ENCODE peak calls at places on chromosomes 13 and 19, in six cellular contexts. One of them, this sample, is unnamed.

GRCh38 chr13:35785563-35786327 is 309.3 kb upstream of the MAB21L1 start:
- DNase-seq in uterus: no peak
- DNase-seq in upper lobe of left lung: no peak
- DNase-seq in NB4: no peak
- DNase-seq in IMR-90: no peak
- DNase-seq in H54: no peak
- DNase-seq in this sample: no peak

GRCh38 chr13:45865414-45865813 is 13.9 kb upstream of the SIAH3 start:
- DNase-seq in H54: no peak
- DNase-seq in upper lobe of left lung: no peak
- DNase-seq in IMR-90: no peak
- DNase-seq in uterus: no peak
- DNase-seq in NB4: no peak
- DNase-seq in this sample: no peak

GRCh38 chr19:39970424-39970673 is 616 bp upstream of the PSMC4 start:
- DNase-seq in NB4: peak
- DNase-seq in uterus: no peak
- DNase-seq in H54: peak
- DNase-seq in upper lobe of left lung: no peak
- DNase-seq in IMR-90: no peak
- DNase-seq in this sample: no peak

GRCh38 chr19:56811480-56811879 is 29.0 kb downstream of the PEG3 start:
- DNase-seq in uterus: no peak
- DNase-seq in IMR-90: no peak
- DNase-seq in H54: no peak
- DNase-seq in upper lobe of left lung: no peak
- DNase-seq in NB4: no peak
- DNase-seq in this sample: no peak

GRCh38 chr13:99331881-99332293 is 24.7 kb upstream of the GPR183 start:
- DNase-seq in upper lobe of left lung: no peak
- DNase-seq in IMR-90: no peak
- DNase-seq in H54: no peak
- DNase-seq in NB4: no peak
- DNase-seq in uterus: no peak
- DNase-seq in this sample: no peak

GRCh38 chr13:75621147-75621546 is 15.0 kb upstream of the LMO7 start:
- DNase-seq in H54: no peak
- DNase-seq in NB4: no peak
- DNase-seq in IMR-90: peak
- DNase-seq in uterus: no peak
- DNase-seq in upper lobe of left lung: no peak
- DNase-seq in this sample: no peak

GRCh38 chr13:33279898-33280549 is 5.5 kb downstream of the STARD13 start:
- DNase-seq in upper lobe of left lung: no peak
- DNase-seq in IMR-90: peak
- DNase-seq in uterus: no peak
- DNase-seq in NB4: no peak
- DNase-seq in H54: no peak
- DNase-seq in this sample: no peak

GRCh38 chr19:55266840-55267239 is 8.0 kb upstream of the PPP6R1 start:
- DNase-seq in uterus: no peak
- DNase-seq in IMR-90: no peak
- DNase-seq in H54: no peak
- DNase-seq in NB4: no peak
- DNase-seq in upper lobe of left lung: no peak
- DNase-seq in this sample: no peak

GRCh38 chr19:14073925-14074838 is 1.6 kb downstream of the MISP3 start:
- DNase-seq in uterus: peak
- DNase-seq in NB4: no peak
- DNase-seq in upper lobe of left lung: peak
- DNase-seq in IMR-90: peak
- DNase-seq in H54: no peak
- DNase-seq in this sample: no peak

GRCh38 chr13:73497430-73497829 is 438.6 kb downstream of the KLF5 start:
- DNase-seq in IMR-90: no peak
- DNase-seq in NB4: no peak
- DNase-seq in uterus: no peak
- DNase-seq in upper lobe of left lung: no peak
- DNase-seq in H54: no peak
- DNase-seq in this sample: no peak

GRCh38 chr13:54744747-54745146 is 1716.1 kb downstream of the OLFM4 start:
- DNase-seq in NB4: no peak
- DNase-seq in H54: no peak
- DNase-seq in IMR-90: no peak
- DNase-seq in uterus: no peak
- DNase-seq in upper lobe of left lung: no peak
- DNase-seq in this sample: no peak

GRCh38 chr13:51600703-51601102 is 16.4 kb downstream of the WDFY2 start:
- DNase-seq in H54: no peak
- DNase-seq in NB4: no peak
- DNase-seq in IMR-90: no peak
- DNase-seq in uterus: no peak
- DNase-seq in upper lobe of left lung: no peak
- DNase-seq in this sample: no peak

GRCh38 chr13:66344770-66345367 is 885.3 kb downstream of the PCDH9 start:
- DNase-seq in IMR-90: no peak
- DNase-seq in uterus: no peak
- DNase-seq in NB4: no peak
- DNase-seq in H54: no peak
- DNase-seq in upper lobe of left lung: no peak
- DNase-seq in this sample: no peak

GRCh38 chr19:33473644-33474305 is 47.8 kb downstream of the PEPD start:
- DNase-seq in upper lobe of left lung: no peak
- DNase-seq in IMR-90: peak
- DNase-seq in uterus: no peak
- DNase-seq in H54: peak
- DNase-seq in NB4: no peak
- DNase-seq in this sample: no peak

GRCh38 chr19:1525343-1525742 is 1.5 kb downstream of the PLK5 start:
- DNase-seq in H54: no peak
- DNase-seq in NB4: no peak
- DNase-seq in upper lobe of left lung: no peak
- DNase-seq in IMR-90: no peak
- DNase-seq in uterus: no peak
- DNase-seq in this sample: no peak

GRCh38 chr13:46855664-46856063 is 41.2 kb downstream of the HTR2A start:
- DNase-seq in H54: no peak
- DNase-seq in NB4: no peak
- DNase-seq in uterus: no peak
- DNase-seq in IMR-90: no peak
- DNase-seq in upper lobe of left lung: no peak
- DNase-seq in this sample: no peak

GRCh38 chr13:25923217-25924085 is 128.4 kb downstream of the SHISA2 start:
- DNase-seq in upper lobe of left lung: no peak
- DNase-seq in uterus: no peak
- DNase-seq in IMR-90: no peak
- DNase-seq in NB4: peak
- DNase-seq in H54: no peak
- DNase-seq in this sample: no peak

GRCh38 chr19:6738726-6739389 is 622 bp upstream of the TRIP10 start:
- DNase-seq in NB4: no peak
- DNase-seq in uterus: peak
- DNase-seq in H54: no peak
- DNase-seq in upper lobe of left lung: peak
- DNase-seq in IMR-90: peak
- DNase-seq in this sample: peak
- TF ChIP-seq POLR2A in NB4: no peak
- TF ChIP-seq POLR2A in uterus: no peak
- TF ChIP-seq POLR2A in H54: no peak
- TF ChIP-seq POLR2A in upper lobe of left lung: no peak
- TF ChIP-seq POLR2A in IMR-90: no peak
- TF ChIP-seq POLR2A in this sample: no peak

GRCh38 chr19:6482343-6482686 is 728 bp upstream of the DENND1C start:
- DNase-seq in H54: no peak
- DNase-seq in IMR-90: no peak
- DNase-seq in NB4: no peak
- DNase-seq in upper lobe of left lung: no peak
- DNase-seq in uterus: no peak
- DNase-seq in this sample: no peak
- TF ChIP-seq POLR2A in H54: no peak
- TF ChIP-seq POLR2A in IMR-90: no peak
- TF ChIP-seq POLR2A in NB4: no peak
- TF ChIP-seq POLR2A in upper lobe of left lung: no peak
- TF ChIP-seq POLR2A in uterus: no peak
- TF ChIP-seq POLR2A in this sample: no peak

GRCh38 chr19:45523642-45524256 is 16.5 kb downstream of the VASP start:
- DNase-seq in uterus: peak
- DNase-seq in H54: peak
- DNase-seq in upper lobe of left lung: no peak
- DNase-seq in IMR-90: peak
- DNase-seq in NB4: peak
- DNase-seq in this sample: peak
- TF ChIP-seq POLR2A in uterus: no peak
- TF ChIP-seq POLR2A in H54: no peak
- TF ChIP-seq POLR2A in upper lobe of left lung: no peak
- TF ChIP-seq POLR2A in IMR-90: no peak
- TF ChIP-seq POLR2A in NB4: no peak
- TF ChIP-seq POLR2A in this sample: no peak

DNA sequence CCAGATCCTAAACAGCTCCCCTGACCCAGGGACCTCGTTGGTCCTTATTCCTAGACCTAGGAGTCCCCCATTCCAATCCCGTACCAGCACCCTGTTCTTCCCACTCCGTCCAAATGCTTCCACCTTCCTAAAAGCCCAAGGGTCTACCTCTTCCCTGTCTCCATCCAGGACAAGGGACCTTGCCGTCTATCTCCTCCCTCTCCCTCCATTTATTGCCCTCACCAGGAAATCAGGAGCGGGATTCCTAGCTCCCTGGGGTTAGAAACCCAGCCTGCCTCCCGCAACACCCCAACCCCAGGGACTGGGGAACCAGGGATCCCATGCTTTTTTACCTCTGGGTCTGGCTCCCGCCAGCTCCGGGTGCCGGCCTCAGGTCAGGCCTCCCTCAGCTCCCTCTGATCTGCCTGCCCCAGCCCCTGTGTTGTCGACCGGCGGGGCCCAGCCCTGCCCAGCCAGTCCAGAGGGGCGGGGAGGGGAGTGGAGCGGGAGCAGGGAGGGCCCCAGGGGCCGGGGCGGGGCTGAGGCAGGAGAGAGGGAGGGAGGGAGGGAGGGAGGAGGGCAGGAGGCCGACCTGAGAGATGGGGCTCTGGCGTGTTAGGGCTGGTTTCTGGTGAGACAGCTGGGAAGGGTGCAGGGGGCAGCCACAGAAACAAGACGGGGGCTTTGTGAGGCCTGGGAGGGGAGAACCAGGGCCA is at the start of gene B3GNT8:
- DNase-seq in uterus: peak
- DNase-seq in IMR-90: peak
- DNase-seq in upper lobe of left lung: peak
- DNase-seq in NB4: peak
- DNase-seq in H54: no peak
- DNase-seq in this sample: peak
- TF ChIP-seq POLR2A in uterus: peak
- TF ChIP-seq POLR2A in IMR-90: no peak
- TF ChIP-seq POLR2A in upper lobe of left lung: peak
- TF ChIP-seq POLR2A in NB4: no peak
- TF ChIP-seq POLR2A in H54: no peak
- TF ChIP-seq POLR2A in this sample: no peak

DNA sequence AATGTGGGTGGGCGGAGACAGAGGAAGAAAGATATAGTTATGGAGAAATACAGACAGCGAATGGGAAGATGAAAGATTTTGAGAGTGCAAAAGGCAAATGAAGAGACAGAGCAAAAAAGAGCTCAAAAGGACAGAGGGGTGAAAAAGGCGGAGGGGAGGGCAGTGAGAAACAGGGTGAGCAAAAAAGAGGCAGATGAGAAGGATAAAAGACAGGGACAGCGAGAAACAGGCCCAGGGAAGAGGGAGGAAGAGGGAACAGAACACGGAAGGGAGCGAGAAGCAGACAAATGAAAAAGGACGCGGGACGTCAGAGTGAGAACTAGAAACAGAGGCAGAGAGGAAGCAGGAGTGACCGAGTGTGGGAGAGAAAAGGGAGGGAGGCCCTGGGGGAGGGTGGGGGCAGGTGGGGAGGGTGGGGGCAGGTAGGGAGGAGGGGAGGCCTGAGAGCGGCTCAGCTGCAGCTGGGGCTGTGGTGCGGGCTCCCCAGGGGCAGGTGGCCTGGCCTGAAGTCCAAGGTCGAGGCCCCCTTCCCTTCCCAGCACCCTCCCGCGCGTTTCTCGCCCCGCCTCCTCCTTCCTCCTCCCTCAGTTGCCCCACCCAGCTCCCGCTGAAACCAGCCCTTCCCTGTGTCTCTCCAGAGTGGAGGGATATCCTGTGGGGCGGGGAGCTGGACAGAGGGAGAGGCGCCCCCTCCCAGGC is 2.9 kb downstream of the KLK1 start:
- DNase-seq in H54: peak
- DNase-seq in uterus: no peak
- DNase-seq in upper lobe of left lung: no peak
- DNase-seq in NB4: peak
- DNase-seq in IMR-90: no peak
- DNase-seq in this sample: no peak
- TF ChIP-seq POLR2A in H54: no peak
- TF ChIP-seq POLR2A in uterus: no peak
- TF ChIP-seq POLR2A in upper lobe of left lung: no peak
- TF ChIP-seq POLR2A in NB4: no peak
- TF ChIP-seq POLR2A in IMR-90: no peak
- TF ChIP-seq POLR2A in this sample: no peak

GRCh38 chr19:52734893-52735661 is at the start of gene ZNF611:
- DNase-seq in H54: peak
- DNase-seq in uterus: peak
- DNase-seq in NB4: peak
- DNase-seq in upper lobe of left lung: peak
- DNase-seq in IMR-90: peak
- DNase-seq in this sample: peak
- TF ChIP-seq POLR2A in H54: peak
- TF ChIP-seq POLR2A in uterus: peak
- TF ChIP-seq POLR2A in NB4: peak
- TF ChIP-seq POLR2A in upper lobe of left lung: peak
- TF ChIP-seq POLR2A in IMR-90: peak
- TF ChIP-seq POLR2A in this sample: peak

GRCh38 chr19:11179716-11180297 is 17.5 kb downstream of the KANK2 start:
- DNase-seq in IMR-90: no peak
- DNase-seq in NB4: no peak
- DNase-seq in H54: no peak
- DNase-seq in upper lobe of left lung: no peak
- DNase-seq in uterus: no peak
- DNase-seq in this sample: no peak
- TF ChIP-seq POLR2A in IMR-90: no peak
- TF ChIP-seq POLR2A in NB4: no peak
- TF ChIP-seq POLR2A in H54: no peak
- TF ChIP-seq POLR2A in upper lobe of left lung: no peak
- TF ChIP-seq POLR2A in uterus: no peak
- TF ChIP-seq POLR2A in this sample: no peak

DNA sequence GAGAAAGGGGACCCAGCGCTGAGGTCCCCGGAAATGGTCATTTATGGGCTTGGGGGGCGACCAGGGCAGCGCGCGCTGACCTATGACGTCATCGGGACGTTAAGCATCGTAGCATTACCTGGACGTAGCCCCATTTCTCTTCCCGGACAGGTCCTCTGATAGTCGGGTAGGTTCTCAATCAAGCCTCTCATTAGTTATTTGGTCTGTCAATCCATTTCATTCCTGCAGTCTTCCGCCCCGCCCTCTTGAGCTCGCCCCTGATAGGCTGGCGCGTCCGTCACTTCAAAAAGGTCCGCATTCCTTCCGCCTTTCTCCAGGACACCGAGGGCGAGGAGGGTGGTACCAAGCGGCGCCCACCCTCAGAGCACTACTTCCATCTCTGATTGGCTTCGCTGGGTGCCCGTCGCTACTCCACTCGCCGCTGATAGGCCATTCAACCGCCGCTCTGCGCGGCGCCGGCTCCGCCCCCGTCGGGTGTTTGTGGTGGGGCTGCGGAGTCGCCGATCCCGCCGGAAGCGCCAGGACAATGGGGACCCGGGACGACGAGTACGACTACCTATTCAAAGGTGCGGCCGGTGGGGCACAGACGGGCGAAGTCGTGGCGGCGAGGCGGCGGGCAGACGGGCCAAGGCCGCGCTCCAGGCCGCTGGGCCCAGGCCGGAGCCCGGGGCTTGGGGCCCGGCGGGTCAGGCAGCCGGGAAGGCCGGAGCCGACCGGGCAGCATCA is at the start of gene RAB11B:
- DNase-seq in uterus: peak
- DNase-seq in IMR-90: peak
- DNase-seq in upper lobe of left lung: peak
- DNase-seq in H54: peak
- DNase-seq in NB4: no peak
- DNase-seq in this sample: peak
- TF ChIP-seq POLR2A in uterus: peak
- TF ChIP-seq POLR2A in IMR-90: peak
- TF ChIP-seq POLR2A in upper lobe of left lung: peak
- TF ChIP-seq POLR2A in H54: peak
- TF ChIP-seq POLR2A in NB4: peak
- TF ChIP-seq POLR2A in this sample: peak